ENCODE peak calls at places on chromosomes 1 and 21, in seven cellular contexts. One of them, this sample, is unnamed.

GRCh38 chr1:46281021-46281420 is 22.4 kb downstream of the LRRC41 start:
- DNase-seq in sigmoid colon: no peak
- DNase-seq in suprapubic skin: no peak
- DNase-seq in PC-9: no peak
- DNase-seq in Caco-2: no peak
- DNase-seq in DND-41: no peak
- DNase-seq in AG09309: no peak
- DNase-seq in this sample: no peak

GRCh38 chr1:89254658-89255287 is 17.9 kb downstream of the GBP5 start:
- DNase-seq in PC-9: no peak
- DNase-seq in AG09309: no peak
- DNase-seq in DND-41: no peak
- DNase-seq in sigmoid colon: no peak
- DNase-seq in Caco-2: no peak
- DNase-seq in suprapubic skin: no peak
- DNase-seq in this sample: no peak

GRCh38 chr1:20867847-20868246 is 80.7 kb upstream of the HP1BP3 start:
- DNase-seq in suprapubic skin: no peak
- DNase-seq in PC-9: no peak
- DNase-seq in AG09309: no peak
- DNase-seq in DND-41: no peak
- DNase-seq in Caco-2: no peak
- DNase-seq in sigmoid colon: no peak
- DNase-seq in this sample: no peak

GRCh38 chr1:36754366-36754765 is 271.7 kb upstream of the CSF3R start:
- DNase-seq in suprapubic skin: no peak
- DNase-seq in AG09309: no peak
- DNase-seq in PC-9: no peak
- DNase-seq in sigmoid colon: no peak
- DNase-seq in DND-41: no peak
- DNase-seq in Caco-2: no peak
- DNase-seq in this sample: no peak

GRCh38 chr1:114585221-114585620 is 3.8 kb upstream of the BCAS2 start:
- DNase-seq in PC-9: no peak
- DNase-seq in DND-41: no peak
- DNase-seq in sigmoid colon: no peak
- DNase-seq in AG09309: no peak
- DNase-seq in suprapubic skin: no peak
- DNase-seq in Caco-2: no peak
- DNase-seq in this sample: no peak

GRCh38 chr1:38207906-38208305 is 161.3 kb upstream of the POU3F1 start:
- DNase-seq in sigmoid colon: no peak
- DNase-seq in DND-41: no peak
- DNase-seq in Caco-2: no peak
- DNase-seq in AG09309: no peak
- DNase-seq in suprapubic skin: no peak
- DNase-seq in PC-9: no peak
- DNase-seq in this sample: no peak

GRCh38 chr1:221888801-221889200 is 146.9 kb upstream of the DUSP10 start:
- DNase-seq in AG09309: no peak
- DNase-seq in Caco-2: no peak
- DNase-seq in PC-9: no peak
- DNase-seq in DND-41: no peak
- DNase-seq in sigmoid colon: no peak
- DNase-seq in suprapubic skin: no peak
- DNase-seq in this sample: no peak

GRCh38 chr1:230464618-230465017 is 38.5 kb upstream of the PGBD5 start:
- DNase-seq in AG09309: no peak
- DNase-seq in suprapubic skin: no peak
- DNase-seq in Caco-2: no peak
- DNase-seq in DND-41: no peak
- DNase-seq in sigmoid colon: no peak
- DNase-seq in PC-9: no peak
- DNase-seq in this sample: no peak

GRCh38 chr1:56331892-56332567 is 247.3 kb downstream of the PLPP3 start:
- DNase-seq in AG09309: no peak
- DNase-seq in DND-41: no peak
- DNase-seq in PC-9: no peak
- DNase-seq in Caco-2: no peak
- DNase-seq in suprapubic skin: no peak
- DNase-seq in sigmoid colon: no peak
- DNase-seq in this sample: no peak

GRCh38 chr1:61079276-61079897 is 3.0 kb upstream of the NFIA start:
- DNase-seq in PC-9: no peak
- DNase-seq in suprapubic skin: no peak
- DNase-seq in AG09309: no peak
- DNase-seq in sigmoid colon: no peak
- DNase-seq in Caco-2: no peak
- DNase-seq in DND-41: no peak
- DNase-seq in this sample: peak; percentile 70

GRCh38 chr1:92804721-92805169 is 19.8 kb upstream of the EVI5 start:
- DNase-seq in AG09309: peak; percentile 89
- DNase-seq in Caco-2: peak; percentile 92
- DNase-seq in PC-9: peak; percentile 94
- DNase-seq in DND-41: no peak
- DNase-seq in suprapubic skin: no peak
- DNase-seq in sigmoid colon: peak; percentile 65
- DNase-seq in this sample: no peak

GRCh38 chr1:109263234-109263596 is 13.9 kb downstream of the CELSR2 start:
- DNase-seq in PC-9: no peak
- DNase-seq in DND-41: no peak
- DNase-seq in sigmoid colon: no peak
- DNase-seq in suprapubic skin: no peak
- DNase-seq in Caco-2: no peak
- DNase-seq in AG09309: no peak
- DNase-seq in this sample: no peak

GRCh38 chr1:145720878-145721671 is 1.8 kb downstream of the CD160 start:
- DNase-seq in DND-41: peak; percentile 46
- DNase-seq in PC-9: no peak
- DNase-seq in sigmoid colon: peak; percentile 83
- DNase-seq in AG09309: no peak
- DNase-seq in suprapubic skin: peak; percentile 85
- DNase-seq in Caco-2: peak; percentile 68
- DNase-seq in this sample: peak; percentile 51

GRCh38 chr1:42739753-42740700 is at the start of gene CLDN19:
- DNase-seq in AG09309: no peak
- DNase-seq in PC-9: no peak
- DNase-seq in suprapubic skin: no peak
- DNase-seq in Caco-2: peak; percentile 66
- DNase-seq in sigmoid colon: no peak
- DNase-seq in DND-41: no peak
- DNase-seq in this sample: no peak

GRCh38 chr1:62391369-62391971 is 45.4 kb upstream of the USP1 start:
- DNase-seq in DND-41: peak; percentile 37
- DNase-seq in PC-9: no peak
- DNase-seq in sigmoid colon: no peak
- DNase-seq in AG09309: no peak
- DNase-seq in suprapubic skin: no peak
- DNase-seq in Caco-2: no peak
- DNase-seq in this sample: no peak
- TF ChIP-seq CTCF in DND-41: peak; percentile 72
- TF ChIP-seq CTCF in PC-9: peak; percentile 66
- TF ChIP-seq CTCF in sigmoid colon: no peak
- TF ChIP-seq CTCF in AG09309: peak; percentile 46
- TF ChIP-seq CTCF in suprapubic skin: peak; percentile 16
- TF ChIP-seq CTCF in Caco-2: peak; percentile 37
- TF ChIP-seq CTCF in this sample: peak; percentile 66

DNA sequence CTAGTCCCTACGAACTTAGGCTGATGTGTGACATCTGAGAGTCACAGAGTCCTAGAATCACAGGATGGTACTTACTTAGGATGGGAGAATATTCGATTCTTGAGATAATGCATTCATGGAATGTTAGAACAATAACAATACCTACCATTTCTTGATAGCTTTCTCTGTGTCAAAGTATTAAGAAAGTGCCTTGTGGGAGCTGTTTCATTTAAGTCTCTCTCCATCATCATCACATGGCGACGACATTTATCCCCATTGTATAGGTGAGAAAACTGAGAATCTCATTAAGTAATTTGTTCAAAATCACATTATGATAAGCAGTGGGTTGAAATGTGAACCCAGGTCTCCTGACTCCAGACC is 270.7 kb downstream of the TRABD2B start:
- DNase-seq in PC-9: no peak
- DNase-seq in AG09309: no peak
- DNase-seq in DND-41: no peak
- DNase-seq in Caco-2: no peak
- DNase-seq in sigmoid colon: no peak
- DNase-seq in suprapubic skin: no peak
- DNase-seq in this sample: no peak
- TF ChIP-seq CTCF in PC-9: peak; percentile 34
- TF ChIP-seq CTCF in AG09309: no peak
- TF ChIP-seq CTCF in DND-41: no peak
- TF ChIP-seq CTCF in Caco-2: no peak
- TF ChIP-seq CTCF in sigmoid colon: no peak
- TF ChIP-seq CTCF in suprapubic skin: no peak
- TF ChIP-seq CTCF in this sample: no peak

DNA sequence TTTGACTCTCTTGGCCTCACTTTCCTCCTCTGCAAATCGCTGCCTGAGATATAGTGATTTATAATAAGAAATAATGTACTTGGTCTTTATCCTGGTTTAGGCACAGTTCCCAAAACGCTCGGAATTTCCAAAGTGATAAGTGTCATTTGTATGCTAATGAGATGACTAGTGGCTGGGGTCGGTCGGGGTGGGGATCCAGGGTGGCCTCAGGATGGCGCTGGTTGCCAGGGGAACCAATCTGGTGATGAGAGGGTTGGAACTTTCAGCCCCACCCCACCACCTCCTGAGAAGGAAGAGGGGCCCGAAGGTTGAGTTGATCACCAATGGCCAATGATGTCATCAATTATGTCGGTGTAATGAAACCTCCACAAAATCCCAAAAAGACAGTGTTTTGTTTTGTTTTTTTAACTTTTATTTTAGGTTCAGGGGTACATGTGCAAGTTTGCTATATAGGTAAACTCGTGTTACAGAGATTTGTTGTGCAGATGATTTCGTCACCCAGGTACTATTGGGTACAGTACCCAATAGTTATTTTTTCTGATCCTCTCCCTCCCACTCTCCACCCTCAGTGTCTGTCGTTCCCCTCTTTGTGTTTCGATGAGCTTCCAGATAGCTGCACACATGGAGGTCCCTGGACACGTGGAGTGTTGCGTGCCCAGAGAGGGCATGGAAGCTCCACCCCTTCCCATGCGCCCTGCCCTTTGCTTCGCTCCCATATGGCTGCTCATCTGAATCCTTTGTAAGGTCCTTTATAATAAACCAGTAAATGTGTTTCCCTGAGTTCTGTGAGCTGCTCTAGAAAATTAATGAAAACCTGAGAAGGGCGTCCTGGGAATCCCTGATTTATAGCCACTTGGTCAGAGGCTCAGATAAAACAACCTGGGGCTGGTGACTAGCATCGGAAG is 97.2 kb downstream of the KCNN3 start:
- DNase-seq in PC-9: no peak
- DNase-seq in DND-41: no peak
- DNase-seq in suprapubic skin: peak; percentile 56
- DNase-seq in AG09309: no peak
- DNase-seq in sigmoid colon: peak; percentile 54
- DNase-seq in Caco-2: no peak
- DNase-seq in this sample: no peak
- TF ChIP-seq CTCF in PC-9: no peak
- TF ChIP-seq CTCF in DND-41: peak; percentile 12
- TF ChIP-seq CTCF in suprapubic skin: no peak
- TF ChIP-seq CTCF in AG09309: no peak
- TF ChIP-seq CTCF in sigmoid colon: no peak
- TF ChIP-seq CTCF in Caco-2: no peak
- TF ChIP-seq CTCF in this sample: no peak

GRCh38 chr1:168386492-168386891 is 105.8 kb downstream of the TBX19 start:
- DNase-seq in suprapubic skin: no peak
- DNase-seq in Caco-2: no peak
- DNase-seq in AG09309: no peak
- DNase-seq in sigmoid colon: no peak
- DNase-seq in DND-41: no peak
- DNase-seq in PC-9: no peak
- DNase-seq in this sample: no peak

GRCh38 chr1:168391759-168392681 is 111.3 kb downstream of the TBX19 start:
- DNase-seq in suprapubic skin: no peak
- DNase-seq in sigmoid colon: peak; percentile 86
- DNase-seq in PC-9: no peak
- DNase-seq in DND-41: no peak
- DNase-seq in AG09309: no peak
- DNase-seq in Caco-2: no peak
- DNase-seq in this sample: no peak

GRCh38 chr1:168387781-168388760 is 107.4 kb downstream of the TBX19 start:
- DNase-seq in suprapubic skin: no peak
- DNase-seq in PC-9: no peak
- DNase-seq in DND-41: no peak
- DNase-seq in Caco-2: no peak
- DNase-seq in AG09309: no peak
- DNase-seq in sigmoid colon: no peak
- DNase-seq in this sample: no peak

GRCh38 chr1:168390261-168390660 is 109.6 kb downstream of the TBX19 start:
- DNase-seq in DND-41: no peak
- DNase-seq in PC-9: no peak
- DNase-seq in suprapubic skin: no peak
- DNase-seq in Caco-2: no peak
- DNase-seq in AG09309: no peak
- DNase-seq in sigmoid colon: no peak
- DNase-seq in this sample: no peak

DNA sequence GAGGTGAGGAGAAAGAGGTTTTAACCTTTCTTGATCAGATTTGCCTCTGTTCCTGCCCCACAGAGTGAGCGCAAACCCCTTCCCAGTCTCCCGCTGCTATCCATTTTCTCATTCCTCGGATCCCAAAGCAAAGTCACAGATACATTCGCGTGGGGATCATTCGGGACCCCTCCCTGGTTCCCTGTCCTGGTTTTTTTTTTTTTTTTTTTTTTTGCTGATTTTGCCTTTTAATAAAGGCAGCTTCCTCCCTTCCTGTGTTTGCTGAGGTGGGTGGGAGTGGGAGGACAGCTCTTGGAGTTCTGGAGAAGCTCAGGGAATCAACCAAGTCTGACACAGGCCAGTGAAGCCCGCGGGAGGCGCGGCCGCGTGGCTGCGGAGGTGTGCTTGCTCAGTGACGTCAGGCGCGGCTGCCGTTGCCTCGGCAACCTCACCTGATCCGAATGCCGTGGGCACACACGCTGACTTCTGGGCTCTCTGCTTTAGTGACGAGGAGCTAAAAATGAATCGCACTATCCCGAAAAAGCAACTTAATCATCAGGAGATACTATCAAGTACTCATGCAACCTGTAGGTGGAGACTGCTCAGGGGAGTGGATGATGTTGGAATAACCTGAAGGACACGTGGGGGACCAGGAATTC is 106.4 kb downstream of the TBX19 start:
- DNase-seq in DND-41: no peak
- DNase-seq in AG09309: no peak
- DNase-seq in sigmoid colon: peak; percentile 73
- DNase-seq in PC-9: peak; percentile 62
- DNase-seq in suprapubic skin: no peak
- DNase-seq in Caco-2: no peak
- DNase-seq in this sample: peak; percentile 47
- TF ChIP-seq CTCF in DND-41: no peak
- TF ChIP-seq CTCF in AG09309: no peak
- TF ChIP-seq CTCF in sigmoid colon: no peak
- TF ChIP-seq CTCF in PC-9: no peak
- TF ChIP-seq CTCF in suprapubic skin: no peak
- TF ChIP-seq CTCF in Caco-2: no peak
- TF ChIP-seq CTCF in this sample: no peak

DNA sequence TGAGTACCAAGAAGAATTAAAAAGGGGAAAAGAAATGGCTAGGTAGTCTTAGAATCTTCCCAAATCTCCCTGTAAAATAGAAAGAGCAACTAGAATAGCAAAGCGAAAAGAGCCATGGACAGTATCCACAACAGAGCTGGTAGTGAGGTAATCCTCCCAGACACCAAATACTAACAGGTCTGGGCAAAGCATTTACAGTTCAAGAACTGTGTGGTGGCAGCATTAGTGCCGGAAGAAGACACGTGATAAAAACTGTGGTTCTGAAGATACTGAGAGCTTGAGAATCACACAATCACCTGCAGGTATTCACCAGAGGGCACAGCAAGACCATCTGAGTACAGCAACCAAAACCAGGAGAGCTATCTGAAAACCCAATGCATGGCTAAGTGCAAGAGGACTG is 31.8 kb upstream of the OLIG2 start:
- DNase-seq in Caco-2: no peak
- DNase-seq in suprapubic skin: no peak
- DNase-seq in sigmoid colon: no peak
- DNase-seq in PC-9: no peak
- DNase-seq in DND-41: no peak
- DNase-seq in AG09309: no peak
- DNase-seq in this sample: no peak
- TF ChIP-seq CTCF in Caco-2: no peak
- TF ChIP-seq CTCF in suprapubic skin: no peak
- TF ChIP-seq CTCF in sigmoid colon: no peak
- TF ChIP-seq CTCF in PC-9: no peak
- TF ChIP-seq CTCF in DND-41: no peak
- TF ChIP-seq CTCF in AG09309: no peak
- TF ChIP-seq CTCF in this sample: no peak